ENCODE peak calls at places on chromosomes 12 and 14, in eight cellular contexts. U, A, K, M, Z, Q, D and I are unnamed samples.

GRCh38 chr14:93207468-93208308 is 632 bp downstream of the UBR7 start:
- DNase-seq in U (no peak), A (peak; percentile 76), K (peak; percentile 78), M (peak; percentile 67), Z (peak; percentile 68), Q (peak; percentile 80), D (peak; percentile 22), I (no peak)

GRCh38 chr14:77041837-77042557 is 13.5 kb upstream of the IRF2BPL start:
- DNase-seq in U (no peak), A (peak; percentile 81), K (peak; percentile 95), M (no peak), Z (no peak), Q (peak; percentile 89), D (no peak), I (no peak)

GRCh38 chr12:72010365-72010764 is 71.7 kb downstream of the TPH2 start:
- DNase-seq in U (no peak), A (peak; percentile 28), K (peak; percentile 63), M (no peak), Z (no peak), Q (no peak), D (no peak), I (no peak)

GRCh38 chr14:55556929-55557623 is 22.9 kb upstream of the KTN1 start:
- DNase-seq in U (no peak), A (peak; percentile 90), K (peak; percentile 87), M (no peak), Z (no peak), Q (peak; percentile 85), D (peak; percentile 64), I (peak; percentile 63)

GRCh38 chr12:20140751-20141150 is 227.6 kb upstream of the PDE3A start:
- DNase-seq in U (no peak), A (no peak), K (no peak), M (no peak), Z (no peak), Q (no peak), D (no peak), I (no peak)

GRCh38 chr12:108394196-108394595 is 55.1 kb upstream of the CMKLR1 start:
- DNase-seq in U (no peak), A (no peak), K (peak; percentile 43), M (peak; percentile 21), Z (no peak), Q (peak; percentile 88), D (no peak), I (no peak)

GRCh38 chr12:95942532-95943230 is at the start of gene CCDC38:
- DNase-seq in U (peak; percentile 69), A (peak; percentile 85), K (peak; percentile 81), M (peak; percentile 76), Z (peak; percentile 89), Q (peak; percentile 91), D (peak; percentile 44), I (peak; percentile 85)

GRCh38 chr14:64520699-64521098 is 16.1 kb downstream of the ZBTB1 start:
- DNase-seq in U (no peak), A (no peak), K (no peak), M (no peak), Z (no peak), Q (no peak), D (no peak), I (no peak)

GRCh38 chr12:32568241-32568640 is 110.9 kb upstream of the DNM1L start:
- DNase-seq in U (no peak), A (peak; percentile 89), K (peak; percentile 94), M (peak; percentile 38), Z (no peak), Q (no peak), D (peak; percentile 62), I (no peak)

GRCh38 chr12:132284618-132285310 is 44.6 kb downstream of the GALNT9 start:
- DNase-seq in U (no peak), A (no peak), K (peak; percentile 28), M (no peak), Z (no peak), Q (no peak), D (no peak), I (no peak)

GRCh38 chr14:104732931-104733681 is 9.1 kb downstream of the ADSS1 start:
- DNase-seq in U (no peak), A (no peak), K (no peak), M (no peak), Z (no peak), Q (no peak), D (no peak), I (no peak)

GRCh38 chr14:32509632-32510187 is 180.6 kb downstream of the AKAP6 start:
- DNase-seq in U (no peak), A (peak; percentile 95), K (peak; percentile 99), M (peak; percentile 97), Z (no peak), Q (peak; percentile 83), D (peak; percentile 97), I (peak; percentile 74)

GRCh38 chr12:14810953-14811483 is 3.0 kb downstream of the SMCO3 start:
- DNase-seq in U (no peak), A (peak; percentile 28), K (peak; percentile 42), M (no peak), Z (peak; percentile 28), Q (no peak), D (no peak), I (no peak)

GRCh38 chr12:106251636-106252035 is 3.8 kb upstream of the CKAP4 start:
- DNase-seq in U (no peak), A (peak; percentile 49), K (peak; percentile 61), M (no peak), Z (no peak), Q (no peak), D (no peak), I (no peak)

GRCh38 chr14:59155886-59156285 is 32.6 kb upstream of the DAAM1 start:
- DNase-seq in U (no peak), A (no peak), K (no peak), M (no peak), Z (no peak), Q (no peak), D (no peak), I (no peak)

GRCh38 chr14:101589486-101590015 is 28.3 kb downstream of the DIO3 start:
- DNase-seq in U (no peak), A (no peak), K (no peak), M (no peak), Z (no peak), Q (no peak), D (no peak), I (no peak)

GRCh38 chr12:119989619-119990381 is 764 bp downstream of the BICDL1 start:
- DNase-seq in U (peak; percentile 56), A (peak; percentile 62), K (peak; percentile 89), M (peak; percentile 46), Z (peak; percentile 22), Q (peak; percentile 73), D (peak; percentile 8), I (peak; percentile 86)

GRCh38 chr12:42921741-42922511 is 332.4 kb upstream of the PRICKLE1 start:
- DNase-seq in U (no peak), A (peak; percentile 62), K (peak; percentile 77), M (no peak), Z (peak; percentile 7), Q (no peak), D (no peak), I (no peak)

GRCh38 chr12:63804746-63805145 is 25.0 kb downstream of the RXYLT1 start:
- DNase-seq in U (no peak), A (peak; percentile 8), K (no peak), M (no peak), Z (no peak), Q (no peak), D (no peak), I (no peak)

GRCh38 chr14:31113794-31114193 is 87.6 kb upstream of the STRN3 start:
- DNase-seq in U (no peak), A (no peak), K (no peak), M (no peak), Z (no peak), Q (no peak), D (no peak), I (no peak)

GRCh38 chr12:96360550-96360949 is 39.7 kb downstream of the CDK17 start:
- DNase-seq in U (no peak), A (no peak), K (no peak), M (no peak), Z (no peak), Q (no peak), D (no peak), I (no peak)

GRCh38 chr14:76844223-76844622 is 18.0 kb downstream of the LRRC74A start:
- DNase-seq in U (peak; percentile 39), A (peak; percentile 36), K (peak; percentile 65), M (no peak), Z (no peak), Q (peak; percentile 75), D (no peak), I (no peak)